ENCODE peak calls at places on chromosomes 4 and X, in seven cellular contexts. O, D, A, J, U, B and G are unnamed samples.

GRCh38 chrX:18596096-18596495 is 75.8 kb downstream of the RS1 start:
- DNase-seq in O (no peak), D (no peak), A (no peak), J (no peak), U (no peak), B (no peak), G (no peak)

GRCh38 chr4:104487105-104487504 is 7.6 kb downstream of the CXXC4 start:
- DNase-seq in O (no peak), D (no peak), A (no peak), J (no peak), U (no peak), B (no peak), G (peak; percentile 47)

GRCh38 chrX:119605398-119605738 is 856 bp downstream of the NKRF start:
- DNase-seq in O (no peak), D (peak; percentile 39), A (no peak), J (no peak), U (no peak), B (no peak), G (peak; percentile 13)

GRCh38 chr4:160825644-160826338 is 1338.0 kb downstream of the FSTL5 start:
- DNase-seq in O (no peak), D (no peak), A (no peak), J (no peak), U (no peak), B (no peak), G (no peak)

GRCh38 chr4:119872344-119873031 is 194.2 kb downstream of the MAD2L1 start:
- DNase-seq in O (no peak), D (no peak), A (no peak), J (no peak), U (no peak), B (no peak), G (no peak)

GRCh38 chrX:11558972-11559371 is 106.7 kb downstream of the ARHGAP6 start:
- DNase-seq in O (peak; percentile 15), D (no peak), A (no peak), J (peak; percentile 69), U (peak; percentile 16), B (no peak), G (peak; percentile 43)

GRCh38 chr4:158823461-158823873 is 54.6 kb downstream of the FNIP2 start:
- DNase-seq in O (no peak), D (no peak), A (no peak), J (no peak), U (no peak), B (no peak), G (no peak)

GRCh38 chrX:94676285-94676684 is 1002.3 kb downstream of the FAM133A start:
- DNase-seq in O (no peak), D (no peak), A (no peak), J (peak; percentile 58), U (no peak), B (no peak), G (no peak)

GRCh38 chrX:108122748-108123147 is 31.2 kb downstream of the ATG4A start:
- DNase-seq in O (no peak), D (no peak), A (no peak), J (no peak), U (no peak), B (no peak), G (no peak)

GRCh38 chr4:183691897-183692296 is 32.8 kb downstream of the TRAPPC11 start:
- DNase-seq in O (no peak), D (no peak), A (no peak), J (no peak), U (no peak), B (no peak), G (no peak)

GRCh38 chr4:183686461-183686860 is 27.4 kb downstream of the TRAPPC11 start:
- DNase-seq in O (no peak), D (no peak), A (no peak), J (no peak), U (no peak), B (no peak), G (no peak)

GRCh38 chr4:183691006-183691405 is 31.9 kb downstream of the TRAPPC11 start:
- DNase-seq in O (no peak), D (no peak), A (no peak), J (no peak), U (no peak), B (no peak), G (no peak)

GRCh38 chr4:183688216-183688615 is 29.1 kb downstream of the TRAPPC11 start:
- DNase-seq in O (no peak), D (no peak), A (no peak), J (no peak), U (no peak), B (no peak), G (no peak)
- H3K36me3 ChIP-seq in O (peaks cover 13% of the 10 kb centered on the region), D (no peaks in the 10 kb centered on the region), A (peaks cover 37% of the 10 kb centered on the region), J (peaks cover 78% of the 10 kb centered on the region), U (peaks cover 34% of the 10 kb centered on the region), B (peaks cover 95% of the 10 kb centered on the region), G (peaks cover 64% of the 10 kb centered on the region)

GRCh38 chr4:73764513-73764912 is 24.1 kb downstream of the CXCL8 start:
- DNase-seq in O (no peak), D (no peak), A (no peak), J (no peak), U (no peak), B (no peak), G (no peak)

GRCh38 chr4:73762409-73762808 is 22.0 kb downstream of the CXCL8 start:
- DNase-seq in O (no peak), D (no peak), A (no peak), J (no peak), U (no peak), B (no peak), G (no peak)

GRCh38 chr4:73763877-73764276 is 23.5 kb downstream of the CXCL8 start:
- DNase-seq in O (no peak), D (no peak), A (no peak), J (no peak), U (no peak), B (no peak), G (no peak)

GRCh38 chr4:73761856-73762255 is 21.5 kb downstream of the CXCL8 start:
- DNase-seq in O (no peak), D (no peak), A (no peak), J (no peak), U (no peak), B (no peak), G (no peak)

DNA sequence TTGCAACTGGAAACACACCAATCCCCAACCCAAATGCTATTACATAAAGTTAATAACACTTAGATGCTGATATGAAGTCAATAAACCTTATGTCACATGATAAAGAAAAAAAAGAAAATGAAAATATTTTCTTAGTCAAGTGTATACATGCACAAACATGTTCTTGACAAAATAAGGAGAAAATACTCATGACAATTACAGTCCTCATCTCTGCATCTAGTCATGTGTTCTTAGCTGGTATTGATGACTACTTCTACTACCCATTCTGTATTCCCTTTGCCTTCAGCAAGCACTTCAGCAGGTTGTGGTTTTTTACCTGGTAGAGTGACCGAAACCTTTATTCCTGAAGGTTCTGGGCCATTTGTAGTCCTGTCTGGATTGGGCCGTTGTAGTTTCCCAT is 24.9 kb downstream of the CXCL8 start:
- DNase-seq in O (no peak), D (no peak), A (no peak), J (no peak), U (no peak), B (no peak), G (no peak)
- H3K36me3 ChIP-seq in O (no peaks in the 10 kb centered on the region), D (no peaks in the 10 kb centered on the region), A (no peaks in the 10 kb centered on the region), J (no peaks in the 10 kb centered on the region), U (no peaks in the 10 kb centered on the region), B (no peaks in the 10 kb centered on the region), G (no peaks in the 10 kb centered on the region)

GRCh38 chr4:4270529-4270928 is 19.4 kb downstream of the LYAR start:
- DNase-seq in O (no peak), D (no peak), A (no peak), J (no peak), U (peak; percentile 10), B (no peak), G (no peak)
- H3K36me3 ChIP-seq in O (peaks cover 5% of the 10 kb centered on the region), D (no peaks in the 10 kb centered on the region), A (peaks cover 20% of the 10 kb centered on the region), J (peaks cover 65% of the 10 kb centered on the region), U (peaks cover 33% of the 10 kb centered on the region), B (peaks cover 91% of the 10 kb centered on the region), G (peaks cover 58% of the 10 kb centered on the region)

GRCh38 chrX:148049441-148049840 is 68.3 kb downstream of the FMR1NB start:
- DNase-seq in O (peak; percentile 56), D (no peak), A (no peak), J (no peak), U (peak; percentile 20), B (peak; percentile 32), G (no peak)

GRCh38 chrX:148047216-148047615 is 66.1 kb downstream of the FMR1NB start:
- DNase-seq in O (no peak), D (no peak), A (no peak), J (no peak), U (no peak), B (no peak), G (no peak)

DNA sequence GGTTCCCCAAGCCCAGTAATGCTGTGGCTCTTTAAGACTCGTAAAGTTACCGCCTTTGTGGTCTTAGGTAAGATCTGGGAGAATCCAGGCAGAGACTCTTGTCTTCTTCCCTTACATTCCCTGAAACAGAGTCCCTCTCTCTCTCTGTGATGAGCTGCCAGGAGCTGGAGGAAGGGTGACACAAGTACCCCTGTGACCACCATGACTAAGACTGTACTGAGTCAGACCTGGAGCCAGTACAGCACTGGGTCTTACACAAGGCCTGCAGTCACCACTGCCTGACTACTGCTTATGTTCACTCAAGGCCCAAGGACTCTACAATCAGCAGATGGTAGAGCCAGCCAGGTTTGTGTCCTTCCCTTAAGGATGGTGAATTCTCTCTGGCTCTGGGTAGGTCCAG is 62.3 kb downstream of the FMR1NB start:
- DNase-seq in O (no peak), D (no peak), A (no peak), J (no peak), U (no peak), B (no peak), G (no peak)
- H3K36me3 ChIP-seq in O (no peaks in the 10 kb centered on the region), D (no peaks in the 10 kb centered on the region), A (no peaks in the 10 kb centered on the region), J (no peaks in the 10 kb centered on the region), U (no peaks in the 10 kb centered on the region), B (no peaks in the 10 kb centered on the region), G (no peaks in the 10 kb centered on the region)